ENCODE peak calls at places on chromosome X, in five cellular contexts. Y is mammary epithelial cell, X is cardiac muscle cell, N is stomach, U is mucosa of descending colon. Q is an unnamed sample.

GRCh38 chrX:10326578-10326977 is 169.8 kb downstream of the CLCN4 start:
- DNase-seq in Y (no peak), X (no peak), N (no peak), U (no peak), Q (no peak)

GRCh38 chrX:130339408-130340222 is at the start of gene SLC25A14:
- DNase-seq in Y (peak; percentile 71), X (peak; percentile 82), N (peak; percentile 77), U (peak; percentile 79), Q (peak; percentile 82)

GRCh38 chrX:39327255-39327654 is 526.0 kb downstream of the MID1IP1 start:
- DNase-seq in Y (no peak), X (no peak), N (no peak), U (no peak), Q (no peak)

GRCh38 chrX:10926906-10927305 is 184.2 kb upstream of the HCCS start:
- DNase-seq in Y (no peak), X (no peak), N (no peak), U (no peak), Q (no peak)

GRCh38 chrX:86215260-86215659 is 67.0 kb downstream of the DACH2 start:
- DNase-seq in Y (no peak), X (no peak), N (no peak), U (no peak), Q (no peak)

GRCh38 chrX:103330601-103331397 is 760 bp downstream of the TCEAL7 start:
- DNase-seq in Y (no peak), X (peak; percentile 20), N (no peak), U (no peak), Q (no peak)

GRCh38 chrX:9829308-9830267 is 43.4 kb downstream of the SHROOM2 start:
- DNase-seq in Y (peak; percentile 92), X (no peak), N (no peak), U (no peak), Q (peak; percentile 94)

GRCh38 chrX:75038925-75039324 is 113.7 kb upstream of the NEXMIF start:
- DNase-seq in Y (peak; percentile 1), X (peak; percentile 2), N (no peak), U (no peak), Q (peak; percentile 4)

GRCh38 chrX:79409657-79410056 is 42.5 kb upstream of the ITM2A start:
- DNase-seq in Y (no peak), X (no peak), N (no peak), U (no peak), Q (no peak)

GRCh38 chrX:7586126-7586525 is 256.8 kb upstream of the VCX start:
- DNase-seq in Y (peak; percentile 16), X (peak; percentile 46), N (no peak), U (no peak), Q (no peak)

GRCh38 chrX:154490021-154490413 is 412 bp downstream of the SLC10A3 start:
- DNase-seq in Y (peak; percentile 34), X (no peak), N (no peak), U (no peak), Q (no peak)

DNA sequence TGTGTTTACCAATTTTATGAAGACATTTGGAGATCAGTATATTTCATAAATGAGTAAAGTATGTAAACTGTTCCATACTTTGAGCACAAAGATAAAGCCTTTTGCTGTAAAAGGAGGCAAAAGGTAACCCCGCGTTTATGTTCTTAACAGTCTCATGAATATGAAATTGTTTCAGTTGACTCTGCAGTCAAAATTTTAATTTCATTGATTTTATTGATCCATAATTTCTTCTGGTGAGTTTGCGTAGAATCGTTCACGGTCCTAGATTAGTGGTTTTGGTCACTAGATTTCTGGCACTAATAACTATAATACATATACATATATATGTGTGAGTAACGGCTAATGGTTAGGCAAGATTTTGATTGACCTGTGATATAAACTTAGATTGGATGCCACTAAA is 1.9 kb downstream of the FMR1 start:
- DNase-seq in Y (no peak), X (no peak), N (no peak), U (no peak), Q (no peak)
- H3K4me3 ChIP-seq in Y (peak overlapping the region; percentile 76), X (peak overlapping the region; percentile 68), N (no peak overlapping the region), U (no peak overlapping the region), Q (peak overlapping the region; percentile 96)

DNA sequence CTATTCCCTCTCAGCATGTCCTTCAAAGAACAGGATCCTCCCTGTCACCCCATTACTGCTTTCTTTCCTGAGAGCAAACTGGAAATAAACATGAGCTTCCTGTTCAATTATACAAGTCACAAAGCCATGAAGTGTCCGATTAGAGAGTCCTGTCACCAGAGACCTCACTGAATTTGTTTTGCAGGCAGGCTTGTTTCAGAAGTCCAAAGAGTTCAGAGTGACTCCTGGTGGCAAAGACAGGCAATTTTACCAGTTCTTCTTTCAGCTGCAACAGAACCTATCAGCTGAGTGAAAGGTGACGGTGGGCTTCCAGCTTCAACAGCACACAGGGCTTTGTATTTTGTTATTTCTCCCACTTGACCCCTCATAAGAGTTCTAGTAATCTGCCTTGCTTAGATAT is 6.4 kb downstream of the ELK1 start:
- DNase-seq in Y (no peak), X (peak; percentile 51), N (no peak), U (no peak), Q (no peak)
- TF ChIP-seq CTCF in Y (peak; percentile 18), X (peak; percentile 55), N (peak; percentile 21), U (no peak), Q (no peak)

DNA sequence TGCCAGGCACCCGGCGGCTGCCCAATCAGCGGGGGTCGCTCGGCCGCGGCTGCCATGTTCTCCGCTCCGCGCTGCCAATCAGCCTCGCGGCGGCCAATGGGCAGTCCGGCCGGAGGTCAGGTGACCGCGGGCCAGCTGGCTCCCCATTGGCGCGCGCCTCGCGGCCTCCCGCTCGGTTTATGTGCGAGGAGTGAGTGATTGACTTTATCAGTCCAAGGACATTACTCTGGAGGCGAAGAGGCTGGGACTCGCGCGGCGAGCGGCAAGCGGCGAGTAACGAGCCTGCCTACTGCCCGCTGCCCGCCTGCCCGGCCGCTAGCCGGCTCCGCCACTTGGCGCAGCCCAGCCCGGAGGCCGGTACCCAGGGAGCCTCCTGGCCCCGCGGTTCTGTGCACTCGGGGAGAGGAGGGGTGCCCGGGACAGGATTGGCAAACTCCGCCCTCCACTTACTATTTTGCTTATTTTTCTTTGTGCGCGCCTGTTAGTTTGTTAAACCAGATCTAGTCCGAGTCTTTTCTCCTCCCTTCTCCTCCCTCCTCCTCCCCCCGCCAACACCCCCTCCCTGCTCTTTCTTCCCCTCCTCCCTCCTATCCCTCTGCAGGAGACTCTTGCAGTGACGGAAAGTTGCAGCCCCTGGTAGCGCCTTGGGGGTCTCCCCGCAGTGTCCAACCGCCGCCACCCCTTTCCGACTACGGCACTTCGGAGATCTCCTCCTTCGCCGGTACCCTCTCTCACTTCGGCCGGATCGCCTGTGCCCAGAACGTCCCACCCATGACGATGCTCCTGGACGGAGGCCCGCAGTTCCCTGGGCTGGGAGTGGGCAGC is at the start of gene ZIC3:
- DNase-seq in Y (no peak), X (peak; percentile 83), N (peak; percentile 63), U (peak; percentile 37), Q (no peak)
- H3K4me3 ChIP-seq in Y (no peak within 1 kb of the TSS), X (peak within 1 kb of the TSS; percentile 55), N (peak within 1 kb of the TSS; percentile 49), U (no peak within 1 kb of the TSS), Q (no peak within 1 kb of the TSS)

GRCh38 chrX:47200385-47201150 is 6.9 kb downstream of the UBA1 start:
- DNase-seq in Y (peak; percentile 71), X (no peak), N (no peak), U (no peak), Q (no peak)
- TF ChIP-seq CTCF in Y (peak; percentile 13), X (peak; percentile 5), N (no peak), U (no peak), Q (no peak)

GRCh38 chrX:120087289-120088017 is 10.0 kb upstream of the RHOXF2B start:
- DNase-seq in Y (no peak), X (no peak), N (no peak), U (no peak), Q (no peak)
- H3K4me3 ChIP-seq in Y (peak overlapping the region; percentile 26), X (no peak overlapping the region), N (no peak overlapping the region), U (no peak overlapping the region), Q (peak overlapping the region; percentile 35)

DNA sequence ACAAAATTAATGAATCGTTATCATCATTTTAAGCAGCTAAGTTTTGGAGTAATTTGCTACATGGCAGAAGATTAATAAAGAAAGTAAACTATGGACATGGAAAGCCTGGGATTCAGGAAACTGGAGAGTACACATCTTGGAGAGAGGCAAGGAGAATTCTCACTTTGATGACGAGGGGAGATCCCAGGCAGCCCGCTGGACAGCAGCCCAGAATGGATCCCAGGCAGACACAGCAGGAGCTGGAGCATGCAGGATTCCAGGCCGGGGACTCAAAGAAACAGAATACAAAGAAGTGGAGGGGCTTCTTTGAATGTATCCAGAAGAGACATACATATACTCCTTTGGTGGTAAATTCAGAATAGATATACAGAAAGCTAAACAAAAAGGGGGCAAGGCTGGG is 118.0 kb upstream of the ATP6AP2 start:
- DNase-seq in Y (no peak), X (peak; percentile 45), N (no peak), U (no peak), Q (no peak)
- TF ChIP-seq CTCF in Y (no peak), X (no peak), N (no peak), U (no peak), Q (no peak)

GRCh38 chrX:23451266-23451665 is 116.6 kb downstream of the PTCHD1 start:
- DNase-seq in Y (no peak), X (no peak), N (no peak), U (no peak), Q (no peak)
- H3K4me3 ChIP-seq in Y (no peak overlapping the region), X (no peak overlapping the region), N (no peak overlapping the region), U (no peak overlapping the region), Q (no peak overlapping the region)

GRCh38 chrX:144219035-144219434 is 335.2 kb downstream of the UBE2NL start:
- DNase-seq in Y (peak; percentile 10), X (peak; percentile 48), N (peak; percentile 26), U (no peak), Q (peak; percentile 44)
- TF ChIP-seq CTCF in Y (no peak), X (no peak), N (no peak), U (no peak), Q (no peak)

GRCh38 chrX:124346877-124347241 is 496 bp downstream of the SH2D1A start:
- DNase-seq in Y (no peak), X (no peak), N (no peak), U (no peak), Q (no peak)
- H3K4me3 ChIP-seq in Y (no peak overlapping the region), X (no peak overlapping the region), N (no peak overlapping the region), U (no peak overlapping the region), Q (no peak overlapping the region)

GRCh38 chrX:15617111-15617510 is 16.4 kb upstream of the ACE2 start:
- DNase-seq in Y (peak; percentile 11), X (no peak), N (no peak), U (no peak), Q (no peak)
- TF ChIP-seq CTCF in Y (no peak), X (no peak), N (no peak), U (no peak), Q (no peak)